ENCODE peak calls at places on chromosomes 5 and 9, in seven cellular contexts. F, U, D, B, A, O and Q are unnamed samples.

GRCh38 chr5:101306391-101307137 is 403.5 kb upstream of the ST8SIA4 start:
- DNase-seq in B (no peak), A (no peak), U (peak; percentile 45), O (no peak), F (no peak), D (peak; percentile 1), Q (no peak)

GRCh38 chr5:59197911-59198310 is 615.0 kb downstream of the RAB3C start:
- DNase-seq in U (no peak), D (no peak), O (no peak), B (no peak), F (no peak), A (no peak), Q (no peak)

GRCh38 chr5:136276946-136277345 is 84.0 kb upstream of the SMIM32 start:
- DNase-seq in F (no peak), A (no peak), O (no peak), B (no peak), U (no peak), D (no peak), Q (no peak)

GRCh38 chr5:98319299-98320011 is 454.0 kb upstream of the RGMB start:
- DNase-seq in D (no peak), B (no peak), O (no peak), A (no peak), U (no peak), F (no peak), Q (no peak)

GRCh38 chr9:95763983-95764382 is 111.5 kb upstream of the ERCC6L2 start:
- DNase-seq in O (no peak), B (no peak), U (no peak), D (no peak), A (no peak), F (no peak), Q (no peak)

GRCh38 chr9:127931092-127931881 is 710 bp upstream of the PIP5KL1 start:
- DNase-seq in O (no peak), U (peak; percentile 93), D (peak; percentile 78), B (peak; percentile 74), A (peak; percentile 58), F (no peak), Q (peak; percentile 68)

GRCh38 chr5:119570935-119571334 is 58.4 kb upstream of the FAM170A start:
- DNase-seq in F (no peak), A (no peak), O (no peak), D (no peak), B (no peak), U (no peak), Q (no peak)

GRCh38 chr9:27591093-27591492 is 17.8 kb upstream of the C9orf72 start:
- DNase-seq in O (no peak), F (no peak), A (no peak), U (peak; percentile 13), B (no peak), D (no peak), Q (no peak)

GRCh38 chr9:15485836-15486678 is 24.7 kb downstream of the PSIP1 start:
- DNase-seq in F (no peak), U (peak; percentile 42), O (no peak), A (no peak), D (peak; percentile 31), B (peak; percentile 54), Q (peak; percentile 34)

GRCh38 chr5:13480834-13481233 is 463.7 kb downstream of the DNAH5 start:
- DNase-seq in B (no peak), O (no peak), D (no peak), A (no peak), U (no peak), F (no peak), Q (no peak)

GRCh38 chr9:8356406-8356805 is 556.8 kb upstream of the DMAC1 start:
- DNase-seq in A (no peak), F (no peak), O (no peak), D (no peak), B (no peak), U (no peak), Q (no peak)

GRCh38 chr5:74415695-74416102 is 224.8 kb downstream of the ENC1 start:
- DNase-seq in B (no peak), U (peak; percentile 71), F (no peak), D (no peak), O (no peak), A (no peak), Q (no peak)

GRCh38 chr5:43432486-43433365 is 20.5 kb upstream of the CCL28 start:
- DNase-seq in F (no peak), O (no peak), A (no peak), U (peak; percentile 61), B (peak; percentile 52), D (peak; percentile 80), Q (peak; percentile 79)

GRCh38 chr9:123266655-123267421 is 1.5 kb downstream of the STRBP start:
- DNase-seq in F (no peak), B (no peak), O (no peak), A (no peak), D (peak; percentile 11), U (no peak), Q (no peak)

GRCh38 chr9:137307255-137308101 is 5.4 kb upstream of the NRARP start:
- DNase-seq in O (no peak), A (peak; percentile 90), D (no peak), U (no peak), F (no peak), B (no peak), Q (no peak)

GRCh38 chr9:36937346-36937745 is 96.7 kb downstream of the PAX5 start:
- DNase-seq in D (no peak), B (no peak), A (peak; percentile 25), U (no peak), O (no peak), F (no peak), Q (no peak)

GRCh38 chr9:129981180-129981907 is 61.6 kb downstream of the FNBP1 start:
- DNase-seq in O (no peak), A (no peak), F (no peak), D (no peak), U (peak; percentile 32), B (no peak), Q (peak; percentile 92)

GRCh38 chr5:73853091-73853490 is 227.1 kb downstream of the ARHGEF28 start:
- DNase-seq in O (no peak), A (no peak), U (peak; percentile 48), D (peak; percentile 32), B (peak; percentile 73), F (no peak), Q (peak; percentile 22)

GRCh38 chr5:71836084-71836483 is 117.0 kb downstream of the CARTPT start:
- DNase-seq in A (no peak), D (no peak), F (no peak), B (peak; percentile 25), U (peak; percentile 23), O (no peak), Q (no peak)

GRCh38 chr5:169350759-169351240 is 49.9 kb upstream of the SLIT3 start:
- DNase-seq in F (no peak), U (peak; percentile 76), B (peak; percentile 89), D (peak; percentile 82), O (peak; percentile 31), A (no peak), Q (peak; percentile 97)

GRCh38 chr9:133907302-133907880 is 84.7 kb downstream of the VAV2 start:
- DNase-seq in B (no peak), O (no peak), D (no peak), F (no peak), U (no peak), A (no peak), Q (no peak)

GRCh38 chr9:124251605-124252366 is 6.0 kb upstream of the NEK6 start:
- DNase-seq in A (no peak), F (no peak), D (peak; percentile 83), U (peak; percentile 90), B (peak; percentile 78), O (no peak), Q (peak; percentile 88)

GRCh38 chr5:93151121-93151520 is 429.9 kb downstream of the NR2F1-AS1 start:
- DNase-seq in A (no peak), O (no peak), F (no peak), D (no peak), B (peak; percentile 60), U (no peak), Q (no peak)

DNA sequence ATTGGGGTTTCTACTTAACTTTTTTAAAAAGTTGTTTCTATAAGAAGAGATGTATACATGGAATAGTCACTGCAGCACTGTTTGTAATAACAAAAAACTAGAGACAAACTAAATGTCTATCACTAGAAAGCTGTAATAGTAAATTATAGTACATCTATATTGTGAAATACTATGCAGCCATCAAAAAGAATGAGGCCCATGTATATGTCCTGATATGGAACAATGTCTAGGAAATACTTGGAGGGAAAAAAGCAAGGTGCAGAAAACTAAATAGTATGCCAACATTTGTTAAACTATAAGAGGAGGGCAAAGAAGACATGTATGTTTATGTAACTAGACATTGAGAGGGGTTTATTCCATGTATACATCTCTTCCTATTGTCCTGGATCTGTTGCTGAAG is 2.9 kb upstream of the RAB14 start:
- DNase-seq in A (no peak), B (no peak), O (no peak), U (no peak), F (no peak), D (no peak), Q (no peak)
- H3K18ac ChIP-seq in A (no peak overlapping the region), B (no peak overlapping the region), O (no peak overlapping the region), U (no peak overlapping the region), F (no peak overlapping the region), D (no peak overlapping the region), Q (no peak overlapping the region)

DNA sequence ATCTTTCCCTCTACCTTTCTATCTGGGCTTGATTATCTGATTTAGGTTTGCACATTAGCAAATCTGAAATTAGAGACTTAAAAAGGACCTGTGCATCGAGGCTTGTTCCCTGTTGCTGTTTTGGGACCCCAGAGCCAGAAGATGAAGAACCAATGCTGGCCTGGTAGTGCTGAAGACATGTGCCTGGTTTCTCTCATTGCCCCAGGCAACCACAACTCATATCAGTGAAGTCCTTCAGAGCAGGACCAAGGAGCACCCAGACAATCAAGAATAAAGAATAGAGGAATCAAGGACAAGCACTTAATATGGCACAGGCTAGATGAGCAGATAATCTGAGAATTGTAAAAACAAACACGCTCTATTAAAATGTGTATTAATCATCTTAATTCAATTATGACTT is 362.7 kb downstream of the DMRTA1 start:
- DNase-seq in A (no peak), O (no peak), F (no peak), D (no peak), B (no peak), U (no peak), Q (no peak)
- H3K18ac ChIP-seq in A (no peak overlapping the region), O (no peak overlapping the region), F (no peak overlapping the region), D (no peak overlapping the region), B (no peak overlapping the region), U (no peak overlapping the region), Q (no peak overlapping the region)

GRCh38 chr9:135036861-135037465 is 50.5 kb upstream of the OLFM1 start:
- DNase-seq in A (peak; percentile 14), U (no peak), B (no peak), O (no peak), F (no peak), D (no peak), Q (no peak)

GRCh38 chr9:135035781-135036760 is 51.4 kb upstream of the OLFM1 start:
- DNase-seq in D (no peak), A (peak; percentile 9), F (no peak), B (no peak), U (no peak), O (no peak), Q (no peak)

GRCh38 chr9:135038826-135039225 is 48.6 kb upstream of the OLFM1 start:
- DNase-seq in O (no peak), F (no peak), B (no peak), U (no peak), A (peak; percentile 23), D (no peak), Q (no peak)

GRCh38 chr9:135038331-135038730 is 49.1 kb upstream of the OLFM1 start:
- DNase-seq in B (no peak), F (no peak), U (no peak), A (no peak), D (no peak), O (no peak), Q (no peak)

GRCh38 chr9:135037521-135038250 is 49.8 kb upstream of the OLFM1 start:
- DNase-seq in D (no peak), B (no peak), F (no peak), O (no peak), U (no peak), A (peak; percentile 14), Q (no peak)
- H3K18ac ChIP-seq in D (no peak overlapping the region), B (no peak overlapping the region), F (no peak overlapping the region), O (no peak overlapping the region), U (no peak overlapping the region), A (no peak overlapping the region), Q (no peak overlapping the region)

GRCh38 chr9:116800885-116801284 is 113.8 kb downstream of the TRIM32 start:
- DNase-seq in D (peak; percentile 95), U (no peak), B (no peak), O (peak; percentile 15), F (no peak), A (peak; percentile 50), Q (no peak)
- H3K18ac ChIP-seq in D (no peak overlapping the region), U (no peak overlapping the region), B (no peak overlapping the region), O (no peak overlapping the region), F (no peak overlapping the region), A (no peak overlapping the region), Q (no peak overlapping the region)